ENCODE peak calls at places on chromosomes 4 and X, in ten cellular contexts. M is fibroblast of mammary gland, W is psoas muscle, R is fibroblast of pulmonary artery, F is transverse colon, D is endodermal cell, G is PC-3, P is RWPE2, K is AG09309, S is epithelial cell of proximal tubule. J is an unnamed sample.
A peak's percentile ranks its signal among the peaks of the same experiment; 100 is the strongest.

GRCh38 chr4:60463846-60464502 is 736.2 kb upstream of the ADGRL3 start:
- DNase-seq in M (no peak), W (no peak), R (no peak), F (no peak), D (peak; percentile 58), G (peak; percentile 70), P (no peak), K (no peak), S (no peak), J (peak; percentile 37)

GRCh38 chr4:801436-802124 is 24.3 kb downstream of the CPLX1 start:
- DNase-seq in M (no peak), W (no peak), R (no peak), F (no peak), D (no peak), G (no peak), P (no peak), K (no peak), S (no peak), J (no peak)

GRCh38 chr4:2827874-2828751 is 15.5 kb upstream of the ADD1 start:
- DNase-seq in M (no peak), W (no peak), R (no peak), F (no peak), D (no peak), G (no peak), P (peak; percentile 52), K (no peak), S (no peak), J (no peak)

GRCh38 chr4:140150636-140150885 is 3.4 kb downstream of the MAML3 start:
- DNase-seq in M (no peak), W (no peak), R (no peak), F (peak; percentile 88), D (no peak), G (no peak), P (no peak), K (no peak), S (no peak), J (no peak)

GRCh38 chrX:45515262-45516215 is 314.9 kb upstream of the DIPK2B start:
- DNase-seq in M (peak; percentile 97), W (peak; percentile 69), R (peak; percentile 92), F (peak; percentile 43), D (peak; percentile 58), G (peak; percentile 97), P (peak; percentile 81), K (peak; percentile 93), S (peak; percentile 80), J (peak; percentile 91)

GRCh38 chr4:38071801-38072567 is 111.8 kb downstream of the PTTG2 start:
- DNase-seq in M (peak; percentile 64), W (no peak), R (peak; percentile 70), F (no peak), D (no peak), G (no peak), P (no peak), K (no peak), S (no peak), J (peak; percentile 65)

GRCh38 chrX:70479970-70480659 is 35.5 kb downstream of the DLG3 start:
- DNase-seq in M (peak; percentile 41), W (no peak), R (peak; percentile 22), F (peak; percentile 60), D (peak; percentile 58), G (peak; percentile 44), P (no peak), K (no peak), S (no peak), J (peak; percentile 12)

GRCh38 chr4:174425669-174426068 is 96.6 kb downstream of the HPGD start:
- DNase-seq in M (no peak), W (no peak), R (no peak), F (no peak), D (no peak), G (no peak), P (no peak), K (no peak), S (peak; percentile 27), J (no peak)

GRCh38 chr4:25051534-25051933 is 20.8 kb upstream of the LGI2 start:
- DNase-seq in M (no peak), W (no peak), R (no peak), F (no peak), D (no peak), G (no peak), P (no peak), K (no peak), S (no peak), J (no peak)

GRCh38 chrX:37754518-37754917 is 25.3 kb upstream of the CYBB start:
- DNase-seq in M (no peak), W (no peak), R (no peak), F (no peak), D (no peak), G (no peak), P (no peak), K (no peak), S (no peak), J (no peak)
- H3K4me3 ChIP-seq in M (no peak overlapping the region), W (no peak overlapping the region), R (no peak overlapping the region), F (no peak overlapping the region), D (no peak overlapping the region), G (no peak overlapping the region), P (no peak overlapping the region), K (no peak overlapping the region), S (no peak overlapping the region), J (no peak overlapping the region)

DNA sequence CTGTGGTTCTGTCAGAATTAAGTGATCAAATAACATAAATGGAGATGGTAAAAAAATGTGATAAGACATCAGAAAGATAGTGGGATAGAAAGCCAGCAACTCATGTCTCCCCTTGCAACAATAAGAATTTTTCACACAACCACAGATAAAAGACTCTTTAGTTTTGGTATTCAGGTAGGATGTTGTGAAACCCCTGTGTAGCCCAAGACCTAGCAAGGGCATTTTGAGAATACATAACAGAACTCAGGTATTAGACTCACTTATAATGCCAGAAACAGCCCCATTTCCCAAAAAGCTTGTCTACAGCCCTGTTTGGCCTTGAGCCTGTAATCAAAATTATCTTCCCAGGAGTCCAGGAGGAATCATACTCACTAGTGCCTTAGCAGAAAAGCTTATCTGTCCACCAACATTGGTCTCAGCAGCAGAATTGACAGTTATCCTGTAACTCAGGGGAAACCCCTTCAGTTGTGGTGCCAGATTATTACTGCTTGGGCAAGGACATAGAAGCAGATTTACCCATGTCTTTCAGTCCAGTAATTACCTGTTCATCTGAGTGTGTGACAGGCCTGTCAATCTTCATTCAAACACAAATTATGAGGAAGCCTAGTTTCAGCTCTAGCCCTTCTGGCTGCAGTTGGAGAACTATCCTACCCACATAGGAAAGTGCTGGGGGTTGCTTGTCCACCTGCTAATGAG is 41.0 kb upstream of the UGT2B17 start:
- DNase-seq in M (no peak), W (no peak), R (no peak), F (no peak), D (no peak), G (no peak), P (no peak), K (no peak), S (no peak), J (no peak)
- TF ChIP-seq CTCF in M (no peak), W (no peak), R (no peak), F (no peak), D (no peak), G (no peak), P (no peak), K (no peak), S (no peak), J (no peak)

GRCh38 chrX:47501226-47502071 is 18.4 kb upstream of the ZNF41 start:
- DNase-seq in M (peak; percentile 85), W (no peak), R (peak; percentile 38), F (no peak), D (no peak), G (peak; percentile 77), P (no peak), K (peak; percentile 78), S (no peak), J (peak; percentile 73)
- H3K4me3 ChIP-seq in M (no peak overlapping the region), W (peak overlapping the region; percentile 23), R (no peak overlapping the region), F (no peak overlapping the region), D (no peak overlapping the region), G (peak overlapping the region; percentile 38), P (no peak overlapping the region), K (no peak overlapping the region), S (no peak overlapping the region), J (no peak overlapping the region)

GRCh38 chrX:151722241-151722846 is 6.5 kb downstream of the FATE1 start:
- DNase-seq in M (peak; percentile 13), W (no peak), R (peak; percentile 17), F (peak; percentile 14), D (peak; percentile 90), G (no peak), P (no peak), K (no peak), S (no peak), J (peak; percentile 14)
- TF ChIP-seq CTCF in M (peak; percentile 33), W (peak; percentile 26), R (peak; percentile 32), F (no peak), D (peak; percentile 75), G (no peak), P (no peak), K (peak; percentile 60), S (peak; percentile 34), J (peak; percentile 38)

GRCh38 chrX:43731086-43731485 is 75.0 kb downstream of the MAOA start:
- DNase-seq in M (no peak), W (no peak), R (no peak), F (no peak), D (no peak), G (no peak), P (no peak), K (no peak), S (no peak), J (no peak)
- H3K4me3 ChIP-seq in M (no peak overlapping the region), W (no peak overlapping the region), R (no peak overlapping the region), F (no peak overlapping the region), D (no peak overlapping the region), G (no peak overlapping the region), P (no peak overlapping the region), K (no peak overlapping the region), S (no peak overlapping the region), J (no peak overlapping the region)

DNA sequence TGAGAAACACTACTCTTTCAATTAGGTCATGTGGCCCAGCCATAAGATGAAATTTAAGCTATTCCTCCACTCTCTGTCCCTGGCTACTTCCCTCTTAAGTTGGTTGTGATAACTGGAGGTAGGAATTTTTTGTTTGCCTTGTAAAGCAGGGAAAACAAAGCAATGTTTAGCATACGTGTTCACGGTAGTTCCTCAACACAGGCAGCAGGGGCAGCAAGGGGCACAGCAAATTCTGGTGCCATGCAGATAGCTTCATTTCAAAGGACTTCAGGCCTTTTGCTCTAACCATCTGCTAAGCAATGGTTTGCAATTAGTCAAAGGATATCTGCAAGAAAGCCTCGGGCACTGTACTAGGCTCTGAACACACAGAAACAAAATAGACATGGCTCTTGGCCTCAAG is 330.2 kb downstream of the ZIC3 start:
- DNase-seq in M (no peak), W (no peak), R (no peak), F (no peak), D (no peak), G (no peak), P (no peak), K (no peak), S (no peak), J (no peak)
- TF ChIP-seq CTCF in M (no peak), W (no peak), R (no peak), F (no peak), D (peak; percentile 55), G (no peak), P (no peak), K (no peak), S (no peak), J (no peak)

GRCh38 chrX:65697915-65698796 is 30.7 kb downstream of the MSN start:
- DNase-seq in M (no peak), W (peak; percentile 37), R (peak; percentile 45), F (peak; percentile 66), D (no peak), G (no peak), P (no peak), K (no peak), S (no peak), J (peak; percentile 39)
- H3K4me3 ChIP-seq in M (no peak overlapping the region), W (no peak overlapping the region), R (no peak overlapping the region), F (no peak overlapping the region), D (no peak overlapping the region), G (no peak overlapping the region), P (no peak overlapping the region), K (no peak overlapping the region), S (no peak overlapping the region), J (no peak overlapping the region)

J was measured in choroid plexus epithelial cell.